ENCODE peak calls at places on chromosomes 12 and 14, in eight cellular contexts. C, Z, S, O, H, P, F and Y are unnamed samples.

GRCh38 chr12:53207042-53207441 is at the start of gene ITGB7:
- DNase-seq in S (no peak), P (peak; percentile 83), H (peak; percentile 11), O (no peak), F (no peak), Z (no peak), C (no peak), Y (no peak)

GRCh38 chr14:36442824-36443241 is 77.2 kb downstream of the NKX2-1 start:
- DNase-seq in O (no peak), F (no peak), Z (no peak), P (no peak), H (peak; percentile 68), S (no peak), C (no peak), Y (no peak)

GRCh38 chr14:100303179-100303578 is 3.1 kb downstream of the SLC25A29 start:
- DNase-seq in O (no peak), P (no peak), F (no peak), Z (no peak), C (no peak), S (no peak), H (peak; percentile 55), Y (no peak)

GRCh38 chr14:23610090-23610814 is 25.9 kb upstream of the DHRS2 start:
- DNase-seq in P (no peak), O (no peak), S (no peak), F (no peak), C (no peak), Z (no peak), H (no peak), Y (no peak)

GRCh38 chr12:83199069-83199468 is 512.4 kb downstream of the TMTC2 start:
- DNase-seq in H (peak; percentile 24), Z (no peak), C (no peak), P (no peak), S (no peak), F (no peak), O (no peak), Y (no peak)

GRCh38 chr12:129605666-129606065 is 298.2 kb downstream of the TMEM132D start:
- DNase-seq in H (no peak), Z (peak; percentile 1), P (no peak), O (peak; percentile 72), S (no peak), F (no peak), C (no peak), Y (no peak)

GRCh38 chr12:103100226-103100866 is 142.9 kb downstream of the ASCL1 start:
- DNase-seq in H (no peak), F (no peak), Z (no peak), O (no peak), C (no peak), P (no peak), S (no peak), Y (no peak)

GRCh38 chr12:56668197-56668457 is 20.0 kb downstream of the PTGES3 start:
- DNase-seq in C (no peak), S (no peak), O (no peak), Z (no peak), P (no peak), F (no peak), H (no peak), Y (no peak)

GRCh38 chr12:111792155-111792876 is 25.6 kb downstream of the ALDH2 start:
- DNase-seq in Z (peak; percentile 27), C (peak; percentile 41), O (no peak), P (no peak), F (no peak), S (peak; percentile 54), H (no peak), Y (no peak)

GRCh38 chr12:127621366-127621765 is 645.6 kb upstream of the TMEM132C start:
- DNase-seq in S (no peak), P (no peak), H (no peak), Z (no peak), O (no peak), F (no peak), C (no peak), Y (no peak)

DNA sequence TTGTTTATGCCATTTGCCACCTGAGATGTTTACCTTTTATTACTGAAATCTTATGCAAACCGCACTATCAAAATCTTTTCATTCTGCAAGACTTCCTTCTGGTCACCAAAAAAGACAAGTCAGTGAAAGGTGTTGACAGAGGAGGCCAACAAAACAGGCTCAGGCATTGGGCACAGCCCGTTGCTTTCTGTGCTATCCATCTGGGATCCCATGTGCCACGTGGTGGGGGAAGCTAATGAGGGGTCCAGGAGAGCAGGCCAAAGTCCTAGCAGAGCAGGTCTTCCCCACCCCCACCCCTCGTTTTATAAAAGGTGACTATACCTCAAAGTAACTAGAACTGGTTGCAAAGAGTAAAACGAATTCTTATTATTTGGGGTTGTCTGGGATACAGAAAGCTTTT is 1.2 kb downstream of the ALDH1L2 start:
- DNase-seq in Z (peak; percentile 10), H (peak; percentile 25), F (no peak), O (no peak), S (peak; percentile 18), P (no peak), C (no peak), Y (no peak)
- H3K4me3 ChIP-seq in Z (peak overlapping the region; percentile 72), H (peak overlapping the region; percentile 83), F (no peak overlapping the region), O (peak overlapping the region; percentile 78), S (peak overlapping the region; percentile 4), P (no peak overlapping the region), C (peak overlapping the region; percentile 59), Y (peak overlapping the region; percentile 99)

DNA sequence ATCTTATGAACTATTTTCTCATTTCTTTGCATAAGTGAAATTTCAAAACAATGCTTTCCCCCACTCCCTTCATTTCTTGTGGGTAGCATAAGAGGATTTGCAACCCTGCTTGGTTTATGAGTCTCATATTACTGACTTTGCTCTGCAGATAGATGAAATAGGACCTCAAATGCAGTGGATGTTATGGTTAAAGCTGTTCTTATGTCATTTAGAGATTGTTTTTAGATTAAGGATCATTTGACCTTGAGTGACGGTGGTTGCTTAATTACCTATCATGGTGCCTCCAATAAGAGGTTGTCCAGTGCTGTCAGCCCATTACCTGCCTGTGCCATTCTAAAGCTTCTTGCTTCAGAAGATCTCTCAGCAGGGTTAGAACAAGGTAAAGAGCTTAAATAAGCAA is 351.4 kb upstream of the ATP2B1 start:
- DNase-seq in S (no peak), C (peak; percentile 30), H (no peak), F (no peak), Z (no peak), O (no peak), P (no peak), Y (no peak)
- H3K4me3 ChIP-seq in S (no peak overlapping the region), C (no peak overlapping the region), H (no peak overlapping the region), F (no peak overlapping the region), Z (no peak overlapping the region), O (no peak overlapping the region), P (no peak overlapping the region), Y (no peak overlapping the region)

GRCh38 chr12:31440134-31440533 is 114.2 kb upstream of the SINHCAF start:
- DNase-seq in F (no peak), C (no peak), H (peak; percentile 43), O (no peak), Z (no peak), P (no peak), S (no peak), Y (no peak)
- H3K4me3 ChIP-seq in F (no peak overlapping the region), C (no peak overlapping the region), H (no peak overlapping the region), O (no peak overlapping the region), Z (no peak overlapping the region), P (no peak overlapping the region), S (no peak overlapping the region), Y (no peak overlapping the region)

DNA sequence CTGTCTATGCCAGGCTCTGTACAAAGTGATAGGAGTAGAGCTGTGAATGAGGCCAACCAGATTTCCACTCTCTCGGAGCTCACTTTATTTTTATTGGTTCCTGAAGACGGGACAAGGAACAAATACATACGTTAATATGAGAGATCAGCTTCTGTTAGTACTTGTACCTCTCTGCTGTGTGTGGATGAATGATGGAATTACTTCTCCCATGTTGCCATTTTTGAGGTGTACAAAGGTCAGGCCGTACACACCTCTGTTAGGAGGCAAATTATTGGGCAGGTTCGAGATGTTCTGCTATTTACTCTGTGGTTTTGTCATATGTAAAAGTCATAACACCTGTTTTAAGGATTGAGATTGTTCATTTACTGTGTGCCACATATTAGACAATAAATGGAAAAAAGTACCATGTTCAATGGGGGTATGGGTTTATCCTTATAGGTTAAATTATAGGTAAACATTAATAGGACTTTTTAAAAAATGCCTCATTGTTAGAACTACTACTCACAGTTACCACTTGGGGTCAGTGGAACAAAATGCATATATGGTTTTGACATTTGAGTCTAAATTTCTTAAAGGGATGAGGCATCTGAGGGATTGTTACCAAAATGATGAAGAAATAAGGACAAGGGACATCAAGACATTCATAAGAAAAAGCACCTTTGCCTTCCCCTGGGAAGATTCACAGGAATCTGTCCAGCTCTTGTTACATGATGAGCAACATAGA is 26.9 kb downstream of the WBP11 start:
- DNase-seq in P (no peak), S (peak; percentile 3), O (no peak), Z (peak; percentile 63), C (peak; percentile 29), H (no peak), F (no peak), Y (peak; percentile 32)
- H3K4me3 ChIP-seq in P (no peak overlapping the region), S (no peak overlapping the region), O (no peak overlapping the region), Z (peak overlapping the region; percentile 93), C (no peak overlapping the region), H (peak overlapping the region; percentile 73), F (no peak overlapping the region), Y (peak overlapping the region; percentile 90)

GRCh38 chr12:19849208-19849607 is 409.9 kb downstream of the AEBP2 start:
- DNase-seq in H (no peak), F (no peak), O (no peak), S (no peak), Z (no peak), C (no peak), P (no peak), Y (no peak)

GRCh38 chr12:19846561-19846960 is 407.3 kb downstream of the AEBP2 start:
- DNase-seq in H (no peak), S (no peak), O (peak; percentile 67), Z (peak; percentile 78), P (no peak), C (peak; percentile 69), F (no peak), Y (peak; percentile 3)

GRCh38 chr12:19848426-19848825 is 409.1 kb downstream of the AEBP2 start:
- DNase-seq in P (no peak), C (no peak), O (no peak), F (no peak), S (no peak), H (no peak), Z (peak; percentile 61), Y (no peak)

GRCh38 chr12:19850341-19851065 is 411.2 kb downstream of the AEBP2 start:
- DNase-seq in S (peak; percentile 15), H (no peak), O (peak; percentile 72), F (no peak), Z (peak; percentile 49), C (peak; percentile 53), P (no peak), Y (no peak)

DNA sequence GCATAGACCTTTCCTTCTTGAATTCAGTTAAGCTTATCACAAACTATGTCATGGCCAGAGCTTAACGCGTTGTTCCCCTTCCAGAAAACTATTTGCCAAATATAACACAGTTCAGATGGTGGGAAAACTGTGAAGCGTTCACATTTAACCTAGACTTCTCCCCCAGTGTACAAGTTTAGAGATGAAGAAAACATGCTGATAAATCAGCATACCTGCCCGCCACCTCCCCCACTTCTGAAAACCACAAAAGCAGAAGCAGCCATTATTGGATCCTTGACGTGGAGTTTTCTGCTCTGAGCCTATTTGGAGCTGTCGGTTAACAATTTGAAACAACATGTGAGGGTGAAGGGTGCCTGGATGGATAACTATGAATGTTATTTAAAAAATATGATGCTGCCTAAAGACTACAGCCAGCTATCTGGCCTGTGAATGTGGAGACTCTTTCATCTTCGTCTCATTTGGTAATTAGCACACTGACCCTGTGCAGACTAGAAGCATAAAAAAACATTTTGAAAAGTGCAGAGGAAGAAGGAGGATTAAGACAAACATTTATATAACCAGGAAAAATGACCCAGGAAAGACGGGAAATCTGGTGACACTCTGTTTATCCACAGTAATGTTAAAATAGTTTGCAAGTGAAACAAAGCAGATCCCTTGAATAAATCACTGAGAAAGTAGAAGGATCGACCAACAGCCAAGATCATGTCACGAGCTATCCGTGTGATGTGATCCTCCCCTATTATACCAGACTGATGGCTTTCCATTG is 408.2 kb downstream of the AEBP2 start:
- DNase-seq in Z (peak; percentile 97), S (no peak), F (no peak), O (peak; percentile 69), C (peak; percentile 31), P (no peak), H (no peak), Y (no peak)
- H3K4me3 ChIP-seq in Z (no peak overlapping the region), S (no peak overlapping the region), F (no peak overlapping the region), O (no peak overlapping the region), C (no peak overlapping the region), P (no peak overlapping the region), H (no peak overlapping the region), Y (no peak overlapping the region)